ENCODE peak calls at places on chromosomes 11 and 22, in eight cellular contexts. H is stimulated activated CD8-positive, alpha-beta memory T cell treated with anti-CD3 and anti-CD28 coated beads, Interleukin-7, amount 100 ng/mL, for 48 hours; D is islet precursor cell; A is IMR-90; O is heart right ventricle; W is naive thymus-derived CD8-positive, alpha-beta T cell; T is A549; Q is fibroblast of pulmonary artery. R is an unnamed sample.

GRCh38 chr22:17479129-17479528 is 84.2 kb upstream of the SLC25A18 start:
- DNase-seq in H (no peak), D (no peak), A (no peak), O (no peak), W (no peak), T (no peak), Q (no peak), R (no peak)

GRCh38 chr22:45897736-45898135 is 79.2 kb downstream of the WNT7B start:
- DNase-seq in H (no peak), D (no peak), A (no peak), O (peak; percentile 1), W (no peak), T (no peak), Q (no peak), R (no peak)

GRCh38 chr11:3803726-3804510 is 4.4 kb upstream of the PGAP2 start:
- DNase-seq in H (no peak), D (peak; percentile 83), A (peak; percentile 75), O (no peak), W (no peak), T (no peak), Q (no peak), R (no peak)

GRCh38 chr11:113435190-113435968 is 39.8 kb downstream of the DRD2 start:
- DNase-seq in H (no peak), D (no peak), A (no peak), O (no peak), W (no peak), T (no peak), Q (no peak), R (no peak)

GRCh38 chr11:73838443-73839122 is 38.1 kb downstream of the COA4 start:
- DNase-seq in H (no peak), D (peak; percentile 78), A (peak; percentile 50), O (no peak), W (no peak), T (no peak), Q (peak; percentile 47), R (no peak)

GRCh38 chr11:33044281-33044680 is 4.9 kb downstream of the TCP11L1 start:
- DNase-seq in H (no peak), D (no peak), A (peak; percentile 34), O (no peak), W (no peak), T (peak; percentile 47), Q (no peak), R (no peak)

GRCh38 chr11:107619926-107620325 is 29.0 kb downstream of the ELMOD1 start:
- DNase-seq in H (no peak), D (no peak), A (peak; percentile 23), O (no peak), W (no peak), T (no peak), Q (peak; percentile 13), R (no peak)

GRCh38 chr11:126585388-126586302 is 230.2 kb downstream of the ST3GAL4 start:
- DNase-seq in H (no peak), D (peak; percentile 81), A (peak; percentile 96), O (peak; percentile 51), W (no peak), T (peak; percentile 31), Q (peak; percentile 97), R (no peak)

GRCh38 chr11:121431820-121432526 is 20.1 kb upstream of the SORL1 start:
- DNase-seq in H (no peak), D (no peak), A (no peak), O (no peak), W (no peak), T (no peak), Q (no peak), R (no peak)

GRCh38 chr22:46023558-46023981 is 46.6 kb upstream of the WNT7B start:
- DNase-seq in H (no peak), D (peak; percentile 70), A (peak; percentile 92), O (no peak), W (no peak), T (no peak), Q (peak; percentile 63), R (no peak)

GRCh38 chr22:46513908-46514550 is 23.4 kb downstream of the CELSR1 start:
- DNase-seq in H (no peak), D (no peak), A (no peak), O (no peak), W (no peak), T (no peak), Q (no peak), R (no peak)

GRCh38 chr11:77154381-77155081 is 26.5 kb downstream of the MYO7A start:
- DNase-seq in H (no peak), D (no peak), A (no peak), O (peak; percentile 72), W (no peak), T (no peak), Q (no peak), R (no peak)

GRCh38 chr11:117034901-117035300 is 63.3 kb downstream of the SIK3 start:
- DNase-seq in H (no peak), D (no peak), A (no peak), O (no peak), W (no peak), T (no peak), Q (no peak), R (no peak)

GRCh38 chr11:109421981-109422590 is at the start of gene C11orf87:
- DNase-seq in H (no peak), D (peak; percentile 79), A (no peak), O (peak; percentile 10), W (no peak), T (no peak), Q (no peak), R (no peak)

GRCh38 chr11:36009469-36009868 is 65.6 kb downstream of the LDLRAD3 start:
- DNase-seq in H (no peak), D (no peak), A (peak; percentile 68), O (no peak), W (no peak), T (peak; percentile 14), Q (peak; percentile 76), R (no peak)

GRCh38 chr11:35160902-35161585 is 22.1 kb downstream of the CD44 start:
- DNase-seq in H (no peak), D (no peak), A (no peak), O (no peak), W (no peak), T (no peak), Q (no peak), R (no peak)

R was measured in CD4-positive, CD25-positive, alpha-beta regulatory T cell.